ENCODE peak calls at places on chromosomes 7 and 10, in seven cellular contexts. Z, E, R, H, K, M and B are unnamed samples. For H3K9me3, the result is how much of the 10 kb centered on the place peaks cover.

GRCh38 chr10:72550239-72550638 is 75.6 kb downstream of the MICU1 start:
- DNase-seq in Z (no peak), E (no peak), R (no peak), H (no peak), K (no peak), M (no peak), B (no peak)

GRCh38 chr7:128322040-128322643 is 21.6 kb downstream of the RBM28 start:
- DNase-seq in Z (no peak), E (peak), R (peak), H (no peak), K (no peak), M (peak), B (no peak)

GRCh38 chr7:106484562-106484961 is 176.4 kb downstream of the CCDC71L start:
- DNase-seq in Z (no peak), E (no peak), R (no peak), H (no peak), K (no peak), M (peak), B (no peak)

GRCh38 chr7:18499407-18500197 is 4.1 kb downstream of the HDAC9 start:
- DNase-seq in Z (no peak), E (no peak), R (no peak), H (no peak), K (no peak), M (no peak), B (no peak)

GRCh38 chr7:11951909-11952308 is 119.9 kb upstream of the THSD7A start:
- DNase-seq in Z (no peak), E (no peak), R (no peak), H (no peak), K (no peak), M (no peak), B (no peak)

GRCh38 chr10:68284597-68284996 is 47.3 kb upstream of the HNRNPH3 start:
- DNase-seq in Z (no peak), E (no peak), R (no peak), H (no peak), K (no peak), M (no peak), B (no peak)

GRCh38 chr10:38007551-38007950 is 2.9 kb upstream of the ZNF33A start:
- DNase-seq in Z (no peak), E (no peak), R (no peak), H (no peak), K (no peak), M (no peak), B (no peak)

GRCh38 chr7:7103343-7104313 is 78.7 kb upstream of the C1GALT1 start:
- DNase-seq in Z (no peak), E (peak), R (peak), H (peak), K (no peak), M (peak), B (no peak)

GRCh38 chr10:48324580-48324979 is 18.1 kb downstream of the MAPK8 start:
- DNase-seq in Z (no peak), E (no peak), R (no peak), H (no peak), K (no peak), M (no peak), B (no peak)

GRCh38 chr7:131471605-131472004 is 84.8 kb downstream of the PODXL start:
- DNase-seq in Z (no peak), E (no peak), R (no peak), H (no peak), K (peak), M (no peak), B (no peak)

GRCh38 chr10:58319599-58319998 is 15.2 kb upstream of the UBE2D1 start:
- DNase-seq in Z (no peak), E (peak), R (no peak), H (no peak), K (no peak), M (no peak), B (no peak)

GRCh38 chr10:123375738-123376137 is 221.5 kb downstream of the BUB3 start:
- DNase-seq in Z (no peak), E (no peak), R (no peak), H (no peak), K (no peak), M (no peak), B (no peak)

GRCh38 chr7:97064972-97065587 is 40.4 kb upstream of the DLX5 start:
- DNase-seq in Z (no peak), E (peak), R (peak), H (peak), K (peak), M (peak), B (no peak)

GRCh38 chr7:121547341-121548092 is 151.4 kb upstream of the FAM3C start:
- DNase-seq in Z (no peak), E (peak), R (peak), H (peak), K (peak), M (peak), B (no peak)

GRCh38 chr7:47893238-47893637 is 55.0 kb downstream of the PKD1L1 start:
- DNase-seq in Z (no peak), E (peak), R (no peak), H (peak), K (no peak), M (no peak), B (no peak)

GRCh38 chr10:44576715-44577191 is 191.9 kb upstream of the CXCL12 start:
- DNase-seq in Z (no peak), E (no peak), R (no peak), H (no peak), K (no peak), M (peak), B (no peak)

GRCh38 chr7:157904211-157904865 is 567.5 kb downstream of the DNAJB6 start:
- DNase-seq in Z (no peak), E (no peak), R (no peak), H (no peak), K (no peak), M (no peak), B (no peak)

GRCh38 chr7:157904866-157905215 is 568.0 kb downstream of the DNAJB6 start:
- DNase-seq in Z (no peak), E (no peak), R (no peak), H (no peak), K (no peak), M (no peak), B (no peak)

GRCh38 chr7:157905740-157906461 is 569.1 kb downstream of the DNAJB6 start:
- DNase-seq in Z (no peak), E (no peak), R (no peak), H (peak), K (no peak), M (no peak), B (no peak)

GRCh38 chr7:157903296-157903695 is 566.5 kb downstream of the DNAJB6 start:
- DNase-seq in Z (no peak), E (no peak), R (no peak), H (no peak), K (no peak), M (no peak), B (no peak)

GRCh38 chr7:157903715-157904114 is 566.9 kb downstream of the DNAJB6 start:
- DNase-seq in Z (no peak), E (no peak), R (no peak), H (no peak), K (no peak), M (no peak), B (no peak)
- H3K9me3 ChIP-seq in Z (under half), E (under half), R (under half), H (under half), K (under half), M (under half), B (under half)

GRCh38 chr10:131824371-131825149 is 76.2 kb upstream of the PPP2R2D start:
- DNase-seq in Z (no peak), E (no peak), R (no peak), H (no peak), K (no peak), M (no peak), B (no peak)

GRCh38 chr10:131821378-131822012 is 79.3 kb upstream of the PPP2R2D start:
- DNase-seq in Z (no peak), E (no peak), R (no peak), H (no peak), K (no peak), M (no peak), B (no peak)

GRCh38 chr10:131820626-131821025 is 80.2 kb upstream of the PPP2R2D start:
- DNase-seq in Z (no peak), E (no peak), R (no peak), H (no peak), K (no peak), M (no peak), B (no peak)

GRCh38 chr10:131822013-131822693 is 78.7 kb upstream of the PPP2R2D start:
- DNase-seq in Z (no peak), E (no peak), R (no peak), H (no peak), K (no peak), M (no peak), B (no peak)

GRCh38 chr10:131822694-131823245 is 78.0 kb upstream of the PPP2R2D start:
- DNase-seq in Z (no peak), E (no peak), R (no peak), H (no peak), K (no peak), M (no peak), B (no peak)
- H3K9me3 ChIP-seq in Z (under half), E (under half), R (under half), H (under half), K (under half), M (under half), B (under half)

DNA sequence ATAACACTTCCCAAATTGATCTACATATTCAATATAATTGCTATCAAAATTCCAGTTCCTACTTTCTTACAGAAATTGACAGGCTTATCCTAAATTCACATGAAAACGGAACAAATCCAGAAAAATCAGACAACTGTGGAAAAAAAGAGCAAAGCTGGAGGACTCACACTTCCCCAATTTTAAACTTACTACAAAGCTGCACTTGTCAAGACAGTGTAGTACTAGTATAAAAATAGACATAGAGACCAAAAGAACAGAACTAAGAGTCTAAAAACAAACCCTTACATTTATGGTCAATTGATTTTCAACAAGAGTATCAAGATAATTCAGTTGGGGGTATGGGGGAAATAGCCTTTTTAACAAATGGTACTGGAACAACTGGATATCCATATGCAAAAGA is 27.5 kb downstream of the LMBR1 start:
- DNase-seq in Z (no peak), E (no peak), R (no peak), H (no peak), K (no peak), M (no peak), B (no peak)
- H3K9me3 ChIP-seq in Z (under half), E (under half), R (under half), H (under half), K (under half), M (under half), B (under half)

GRCh38 chr10:24453404-24453830 is 244.5 kb downstream of the KIAA1217 start:
- DNase-seq in Z (no peak), E (no peak), R (no peak), H (no peak), K (no peak), M (peak), B (no peak)

GRCh38 chr10:24452030-24452429 is 243.1 kb downstream of the KIAA1217 start:
- DNase-seq in Z (no peak), E (no peak), R (no peak), H (no peak), K (no peak), M (no peak), B (no peak)

GRCh38 chr10:24449769-24450310 is 240.9 kb downstream of the KIAA1217 start:
- DNase-seq in Z (no peak), E (no peak), R (no peak), H (no peak), K (no peak), M (no peak), B (no peak)

GRCh38 chr10:24449334-24449740 is 240.4 kb downstream of the KIAA1217 start:
- DNase-seq in Z (no peak), E (no peak), R (no peak), H (no peak), K (no peak), M (peak), B (no peak)

DNA sequence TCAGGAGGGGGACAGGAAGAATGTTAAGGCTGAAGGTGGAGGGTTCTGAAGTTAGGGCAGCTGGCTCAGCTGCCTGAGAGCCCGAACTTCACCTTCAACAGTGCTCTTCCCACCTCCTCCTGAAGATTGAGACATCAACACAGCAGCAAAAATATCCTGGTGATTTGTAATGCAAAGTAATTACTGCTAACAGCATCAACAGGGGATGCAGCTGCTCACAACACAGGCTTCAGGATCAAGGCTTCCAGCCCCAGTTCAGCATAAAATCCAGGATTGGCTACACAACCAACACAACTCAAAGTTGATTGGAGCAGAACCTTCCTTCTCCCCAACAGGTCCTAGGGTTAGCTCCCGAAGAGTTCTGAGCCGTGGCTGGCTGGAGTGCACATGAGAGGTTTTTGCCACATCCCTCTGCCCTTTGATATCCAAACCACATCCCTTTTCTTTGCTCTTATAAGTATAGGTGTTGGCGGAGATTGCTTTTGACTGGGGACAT is 242.4 kb downstream of the KIAA1217 start:
- DNase-seq in Z (no peak), E (no peak), R (peak), H (no peak), K (no peak), M (no peak), B (no peak)
- H3K9me3 ChIP-seq in Z (under half), E (under half), R (under half), H (under half), K (under half), M (under half), B (under half)